ENCODE peak calls at places on chromosomes 11 and 22, in eight cellular contexts. One of them, this sample, is unnamed. For H3K9me3, the result is how much of the 10 kb centered on the place peaks cover.

GRCh38 chr11:76613901-76614300 is 56.6 kb downstream of the LRRC32 start:
- DNase-seq in WERI-Rb-1: no peak
- DNase-seq in spleen: peak
- DNase-seq in CD4-positive, alpha-beta memory T cell: no peak
- DNase-seq in AG04450: no peak
- DNase-seq in cardiac muscle cell: no peak
- DNase-seq in PC-3: no peak
- DNase-seq in HCT116: no peak
- DNase-seq in this sample: no peak

GRCh38 chr11:69306821-69307220 is 12.9 kb downstream of the MYEOV start:
- DNase-seq in HCT116: no peak
- DNase-seq in PC-3: no peak
- DNase-seq in WERI-Rb-1: no peak
- DNase-seq in cardiac muscle cell: no peak
- DNase-seq in CD4-positive, alpha-beta memory T cell: no peak
- DNase-seq in AG04450: no peak
- DNase-seq in spleen: no peak
- DNase-seq in this sample: no peak

GRCh38 chr11:32312865-32313403 is 122.4 kb downstream of the WT1 start:
- DNase-seq in PC-3: peak
- DNase-seq in AG04450: no peak
- DNase-seq in spleen: no peak
- DNase-seq in WERI-Rb-1: peak
- DNase-seq in HCT116: peak
- DNase-seq in cardiac muscle cell: peak
- DNase-seq in CD4-positive, alpha-beta memory T cell: no peak
- DNase-seq in this sample: peak

GRCh38 chr11:107590460-107591097 is 368 bp upstream of the ELMOD1 start:
- DNase-seq in WERI-Rb-1: peak
- DNase-seq in spleen: no peak
- DNase-seq in CD4-positive, alpha-beta memory T cell: peak
- DNase-seq in cardiac muscle cell: no peak
- DNase-seq in AG04450: no peak
- DNase-seq in PC-3: no peak
- DNase-seq in HCT116: no peak
- DNase-seq in this sample: no peak

GRCh38 chr11:58433638-58434203 is 5.8 kb upstream of the OR5B2 start:
- DNase-seq in cardiac muscle cell: no peak
- DNase-seq in HCT116: no peak
- DNase-seq in AG04450: no peak
- DNase-seq in spleen: no peak
- DNase-seq in WERI-Rb-1: no peak
- DNase-seq in CD4-positive, alpha-beta memory T cell: no peak
- DNase-seq in PC-3: no peak
- DNase-seq in this sample: no peak

GRCh38 chr22:42747701-42748513 is 27.2 kb upstream of the A4GALT start:
- DNase-seq in AG04450: no peak
- DNase-seq in PC-3: no peak
- DNase-seq in HCT116: no peak
- DNase-seq in cardiac muscle cell: peak
- DNase-seq in spleen: no peak
- DNase-seq in WERI-Rb-1: no peak
- DNase-seq in CD4-positive, alpha-beta memory T cell: no peak
- DNase-seq in this sample: no peak

GRCh38 chr11:114291847-114292680 is 4.1 kb upstream of the NNMT start:
- DNase-seq in PC-3: peak
- DNase-seq in CD4-positive, alpha-beta memory T cell: no peak
- DNase-seq in AG04450: no peak
- DNase-seq in cardiac muscle cell: no peak
- DNase-seq in spleen: no peak
- DNase-seq in HCT116: no peak
- DNase-seq in WERI-Rb-1: no peak
- DNase-seq in this sample: no peak

GRCh38 chr11:119982517-119983239 is 155.2 kb downstream of the TRIM29 start:
- DNase-seq in CD4-positive, alpha-beta memory T cell: no peak
- DNase-seq in WERI-Rb-1: no peak
- DNase-seq in HCT116: no peak
- DNase-seq in AG04450: no peak
- DNase-seq in cardiac muscle cell: no peak
- DNase-seq in spleen: no peak
- DNase-seq in PC-3: no peak
- DNase-seq in this sample: no peak

GRCh38 chr11:122025757-122026156 is 90.3 kb downstream of the BLID start:
- DNase-seq in AG04450: no peak
- DNase-seq in HCT116: peak
- DNase-seq in cardiac muscle cell: no peak
- DNase-seq in WERI-Rb-1: no peak
- DNase-seq in CD4-positive, alpha-beta memory T cell: no peak
- DNase-seq in PC-3: no peak
- DNase-seq in spleen: no peak
- DNase-seq in this sample: no peak

GRCh38 chr11:15127341-15127740 is 12.6 kb downstream of the INSC start:
- DNase-seq in WERI-Rb-1: no peak
- DNase-seq in CD4-positive, alpha-beta memory T cell: no peak
- DNase-seq in HCT116: no peak
- DNase-seq in AG04450: no peak
- DNase-seq in PC-3: peak
- DNase-seq in cardiac muscle cell: no peak
- DNase-seq in spleen: no peak
- DNase-seq in this sample: no peak

GRCh38 chr11:120054016-120054752 is 83.7 kb downstream of the TRIM29 start:
- DNase-seq in cardiac muscle cell: no peak
- DNase-seq in CD4-positive, alpha-beta memory T cell: no peak
- DNase-seq in HCT116: no peak
- DNase-seq in AG04450: no peak
- DNase-seq in PC-3: no peak
- DNase-seq in WERI-Rb-1: no peak
- DNase-seq in spleen: no peak
- DNase-seq in this sample: no peak

GRCh38 chr11:126133902-126134301 is 71.2 kb upstream of the CDON start:
- DNase-seq in PC-3: no peak
- DNase-seq in CD4-positive, alpha-beta memory T cell: no peak
- DNase-seq in AG04450: no peak
- DNase-seq in HCT116: no peak
- DNase-seq in spleen: peak
- DNase-seq in WERI-Rb-1: peak
- DNase-seq in cardiac muscle cell: no peak
- DNase-seq in this sample: no peak

GRCh38 chr22:35347462-35347861 is 33.4 kb upstream of the HMOX1 start:
- DNase-seq in WERI-Rb-1: no peak
- DNase-seq in spleen: no peak
- DNase-seq in CD4-positive, alpha-beta memory T cell: no peak
- DNase-seq in cardiac muscle cell: no peak
- DNase-seq in HCT116: no peak
- DNase-seq in PC-3: no peak
- DNase-seq in AG04450: no peak
- DNase-seq in this sample: no peak

GRCh38 chr11:85626496-85626895 is 648 bp downstream of the DLG2 start:
- DNase-seq in AG04450: no peak
- DNase-seq in cardiac muscle cell: peak
- DNase-seq in CD4-positive, alpha-beta memory T cell: no peak
- DNase-seq in HCT116: no peak
- DNase-seq in spleen: no peak
- DNase-seq in WERI-Rb-1: no peak
- DNase-seq in PC-3: peak
- DNase-seq in this sample: no peak

GRCh38 chr11:105862736-105863367 is 159.2 kb downstream of the MSANTD4 start:
- DNase-seq in HCT116: peak
- DNase-seq in cardiac muscle cell: peak
- DNase-seq in spleen: no peak
- DNase-seq in PC-3: peak
- DNase-seq in CD4-positive, alpha-beta memory T cell: peak
- DNase-seq in AG04450: peak
- DNase-seq in WERI-Rb-1: no peak
- DNase-seq in this sample: peak

GRCh38 chr22:50201191-50202129 is 649 bp downstream of the SELENOO start:
- DNase-seq in cardiac muscle cell: peak
- DNase-seq in spleen: peak
- DNase-seq in HCT116: no peak
- DNase-seq in CD4-positive, alpha-beta memory T cell: no peak
- DNase-seq in AG04450: no peak
- DNase-seq in PC-3: no peak
- DNase-seq in WERI-Rb-1: no peak
- DNase-seq in this sample: peak

GRCh38 chr11:133157180-133157579 is 375.1 kb downstream of the OPCML start:
- DNase-seq in PC-3: no peak
- DNase-seq in WERI-Rb-1: peak
- DNase-seq in HCT116: no peak
- DNase-seq in spleen: no peak
- DNase-seq in cardiac muscle cell: peak
- DNase-seq in CD4-positive, alpha-beta memory T cell: no peak
- DNase-seq in AG04450: no peak
- DNase-seq in this sample: no peak

GRCh38 chr11:78834886-78835285 is 260.2 kb upstream of the NARS2 start:
- DNase-seq in PC-3: no peak
- DNase-seq in cardiac muscle cell: no peak
- DNase-seq in CD4-positive, alpha-beta memory T cell: no peak
- DNase-seq in HCT116: no peak
- DNase-seq in AG04450: no peak
- DNase-seq in WERI-Rb-1: no peak
- DNase-seq in spleen: no peak
- DNase-seq in this sample: no peak

GRCh38 chr11:102395720-102396358 is 48.8 kb downstream of the BIRC2 start:
- DNase-seq in spleen: no peak
- DNase-seq in cardiac muscle cell: no peak
- DNase-seq in AG04450: no peak
- DNase-seq in PC-3: no peak
- DNase-seq in HCT116: no peak
- DNase-seq in CD4-positive, alpha-beta memory T cell: no peak
- DNase-seq in WERI-Rb-1: no peak
- DNase-seq in this sample: no peak

GRCh38 chr22:49958961-49959781 is 1.4 kb upstream of the PIM3 start:
- DNase-seq in PC-3: no peak
- DNase-seq in AG04450: no peak
- DNase-seq in cardiac muscle cell: no peak
- DNase-seq in WERI-Rb-1: no peak
- DNase-seq in CD4-positive, alpha-beta memory T cell: no peak
- DNase-seq in spleen: peak
- DNase-seq in HCT116: no peak
- DNase-seq in this sample: no peak

GRCh38 chr11:62665630-62666258 is 632 bp downstream of the CSKMT start:
- DNase-seq in cardiac muscle cell: peak
- DNase-seq in HCT116: no peak
- DNase-seq in spleen: peak
- DNase-seq in AG04450: no peak
- DNase-seq in PC-3: no peak
- DNase-seq in CD4-positive, alpha-beta memory T cell: peak
- DNase-seq in WERI-Rb-1: peak
- DNase-seq in this sample: peak

GRCh38 chr11:130439160-130439519 is 9.3 kb upstream of the ADAMTS15 start:
- DNase-seq in AG04450: no peak
- DNase-seq in PC-3: no peak
- DNase-seq in spleen: no peak
- DNase-seq in CD4-positive, alpha-beta memory T cell: no peak
- DNase-seq in cardiac muscle cell: no peak
- DNase-seq in HCT116: no peak
- DNase-seq in WERI-Rb-1: no peak
- DNase-seq in this sample: peak

GRCh38 chr11:20658135-20658534 is 11.3 kb upstream of the NELL1 start:
- DNase-seq in PC-3: no peak
- DNase-seq in WERI-Rb-1: no peak
- DNase-seq in spleen: no peak
- DNase-seq in HCT116: no peak
- DNase-seq in cardiac muscle cell: no peak
- DNase-seq in CD4-positive, alpha-beta memory T cell: no peak
- DNase-seq in AG04450: no peak
- DNase-seq in this sample: no peak

GRCh38 chr22:20613301-20613700 is 105.9 kb downstream of the MED15 start:
- DNase-seq in PC-3: no peak
- DNase-seq in spleen: no peak
- DNase-seq in AG04450: no peak
- DNase-seq in WERI-Rb-1: no peak
- DNase-seq in CD4-positive, alpha-beta memory T cell: no peak
- DNase-seq in HCT116: no peak
- DNase-seq in cardiac muscle cell: no peak
- DNase-seq in this sample: no peak

GRCh38 chr11:61714316-61714715 is 34.1 kb downstream of the DAGLA start:
- DNase-seq in PC-3: no peak
- DNase-seq in CD4-positive, alpha-beta memory T cell: no peak
- DNase-seq in WERI-Rb-1: no peak
- DNase-seq in spleen: no peak
- DNase-seq in HCT116: no peak
- DNase-seq in AG04450: no peak
- DNase-seq in cardiac muscle cell: no peak
- DNase-seq in this sample: no peak

GRCh38 chr22:17910561-17911311 is 113.6 kb downstream of the MICAL3 start:
- DNase-seq in CD4-positive, alpha-beta memory T cell: no peak
- DNase-seq in spleen: peak
- DNase-seq in WERI-Rb-1: peak
- DNase-seq in HCT116: no peak
- DNase-seq in PC-3: peak
- DNase-seq in cardiac muscle cell: peak
- DNase-seq in AG04450: peak
- DNase-seq in this sample: no peak
- H3K4me3 ChIP-seq in CD4-positive, alpha-beta memory T cell: no peak
- H3K4me3 ChIP-seq in spleen: no peak
- H3K4me3 ChIP-seq in WERI-Rb-1: peak
- H3K4me3 ChIP-seq in HCT116: no peak
- H3K4me3 ChIP-seq in PC-3: no peak
- H3K4me3 ChIP-seq in cardiac muscle cell: peak
- H3K4me3 ChIP-seq in AG04450: no peak
- H3K4me3 ChIP-seq in this sample: no peak

GRCh38 chr11:60371854-60372253 is 6.5 kb upstream of the MS4A7 start:
- DNase-seq in PC-3: peak
- DNase-seq in spleen: no peak
- DNase-seq in WERI-Rb-1: no peak
- DNase-seq in cardiac muscle cell: no peak
- DNase-seq in AG04450: no peak
- DNase-seq in CD4-positive, alpha-beta memory T cell: no peak
- DNase-seq in HCT116: no peak
- DNase-seq in this sample: no peak
- H3K9me3 ChIP-seq in PC-3: under half
- H3K9me3 ChIP-seq in spleen: under half
- H3K9me3 ChIP-seq in WERI-Rb-1: under half
- H3K9me3 ChIP-seq in cardiac muscle cell: under half
- H3K9me3 ChIP-seq in AG04450: under half
- H3K9me3 ChIP-seq in CD4-positive, alpha-beta memory T cell: under half
- H3K9me3 ChIP-seq in HCT116: under half
- H3K9me3 ChIP-seq in this sample: under half

GRCh38 chr11:1054143-1055108 is 17.9 kb upstream of the MUC6 start:
- DNase-seq in spleen: peak
- DNase-seq in WERI-Rb-1: peak
- DNase-seq in AG04450: no peak
- DNase-seq in cardiac muscle cell: no peak
- DNase-seq in CD4-positive, alpha-beta memory T cell: no peak
- DNase-seq in HCT116: no peak
- DNase-seq in PC-3: peak
- DNase-seq in this sample: no peak
- H3K4me3 ChIP-seq in spleen: no peak
- H3K4me3 ChIP-seq in WERI-Rb-1: no peak
- H3K4me3 ChIP-seq in AG04450: no peak
- H3K4me3 ChIP-seq in cardiac muscle cell: no peak
- H3K4me3 ChIP-seq in CD4-positive, alpha-beta memory T cell: no peak
- H3K4me3 ChIP-seq in HCT116: no peak
- H3K4me3 ChIP-seq in PC-3: peak
- H3K4me3 ChIP-seq in this sample: no peak

DNA sequence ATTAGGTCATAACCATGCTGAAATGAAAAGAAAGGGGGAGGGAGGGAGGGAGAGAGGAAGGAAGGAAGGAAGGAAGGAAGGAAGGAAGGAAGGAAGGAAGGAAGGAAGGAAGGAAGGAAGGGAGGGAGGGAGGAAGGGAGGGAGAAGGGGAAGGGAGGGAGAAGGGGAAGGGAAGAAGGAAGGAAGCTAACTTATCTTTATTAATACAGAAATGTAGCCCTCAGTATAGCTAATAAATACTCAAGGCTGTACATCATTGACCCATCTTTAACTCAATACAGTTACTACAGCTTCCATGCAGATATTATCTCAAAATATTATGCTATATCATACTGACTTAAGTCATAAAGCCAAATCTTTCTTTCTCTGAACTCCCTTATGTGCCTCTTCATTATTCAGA is 17.4 kb upstream of the SOX6 start:
- DNase-seq in cardiac muscle cell: no peak
- DNase-seq in spleen: no peak
- DNase-seq in WERI-Rb-1: no peak
- DNase-seq in AG04450: no peak
- DNase-seq in PC-3: no peak
- DNase-seq in CD4-positive, alpha-beta memory T cell: no peak
- DNase-seq in HCT116: no peak
- DNase-seq in this sample: no peak
- H3K9me3 ChIP-seq in cardiac muscle cell: under half
- H3K9me3 ChIP-seq in spleen: under half
- H3K9me3 ChIP-seq in WERI-Rb-1: under half
- H3K9me3 ChIP-seq in AG04450: under half
- H3K9me3 ChIP-seq in PC-3: under half
- H3K9me3 ChIP-seq in CD4-positive, alpha-beta memory T cell: under half
- H3K9me3 ChIP-seq in HCT116: under half
- H3K9me3 ChIP-seq in this sample: under half